ENCODE peak calls at places on chromosomes 11 and 22, in six cellular contexts. T is HTR-8/SVneo; I is activated CD4-positive, CD25-positive, alpha-beta regulatory T cell; R is RKO; L is fibroblast of pulmonary artery; Q is astrocyte of the cerebellum. Y is an unnamed sample.

GRCh38 chr11:114179234-114179941 is 116.8 kb upstream of the NNMT start:
- DNase-seq in T (no peak), I (no peak), R (no peak), L (peak; percentile 100), Q (peak; percentile 49), Y (no peak)

GRCh38 chr22:38452373-38453064 is 2.5 kb downstream of the KCNJ4 start:
- DNase-seq in T (no peak), I (no peak), R (no peak), L (peak; percentile 50), Q (no peak), Y (no peak)

GRCh38 chr11:27423125-27423524 is 49.5 kb downstream of the LGR4 start:
- DNase-seq in T (peak; percentile 42), I (no peak), R (no peak), L (peak; percentile 98), Q (no peak), Y (peak; percentile 83)

GRCh38 chr11:94845622-94846021 is 77.5 kb downstream of the AMOTL1 start:
- DNase-seq in T (no peak), I (no peak), R (no peak), L (no peak), Q (no peak), Y (peak; percentile 27)

GRCh38 chr11:63841554-63841953 is 2.6 kb downstream of the MARK2 start:
- DNase-seq in T (no peak), I (no peak), R (peak; percentile 59), L (peak; percentile 39), Q (no peak), Y (peak; percentile 77)

GRCh38 chr11:114262681-114263509 is 33.3 kb upstream of the NNMT start:
- DNase-seq in T (peak; percentile 68), I (no peak), R (peak; percentile 51), L (peak; percentile 75), Q (peak; percentile 40), Y (peak; percentile 72)

GRCh38 chr11:10895285-10895684 is 37.4 kb upstream of the ZBED5 start:
- DNase-seq in T (no peak), I (no peak), R (no peak), L (no peak), Q (no peak), Y (no peak)

GRCh38 chr11:4459470-4459869 is 10.4 kb downstream of the OR52K2 start:
- DNase-seq in T (no peak), I (no peak), R (no peak), L (no peak), Q (no peak), Y (peak; percentile 69)

GRCh38 chr11:4178813-4179662 is 84.4 kb downstream of the RRM1 start:
- DNase-seq in T (no peak), I (no peak), R (no peak), L (no peak), Q (no peak), Y (no peak)

GRCh38 chr11:86447763-86448480 is 73.2 kb downstream of the CCDC81 start:
- DNase-seq in T (no peak), I (no peak), R (no peak), L (no peak), Q (no peak), Y (no peak)

GRCh38 chr11:61333638-61334433 is 808 bp downstream of the TKFC start:
- DNase-seq in T (no peak), I (no peak), R (peak; percentile 43), L (no peak), Q (no peak), Y (no peak)

GRCh38 chr11:122863704-122864326 is 18.7 kb upstream of the JHY start:
- DNase-seq in T (peak; percentile 34), I (no peak), R (peak; percentile 51), L (peak; percentile 67), Q (peak; percentile 36), Y (no peak)

GRCh38 chr11:70799386-70799785 is 401.1 kb downstream of the CTTN start:
- DNase-seq in T (no peak), I (no peak), R (no peak), L (no peak), Q (peak; percentile 90), Y (no peak)

GRCh38 chr22:25673721-25674120 is 68.3 kb upstream of the MYO18B start:
- DNase-seq in T (no peak), I (no peak), R (no peak), L (no peak), Q (no peak), Y (no peak)

GRCh38 chr11:71251761-71252433 is 480 bp downstream of the SHANK2 start:
- DNase-seq in T (peak; percentile 44), I (no peak), R (no peak), L (no peak), Q (no peak), Y (peak; percentile 80)

GRCh38 chr22:23076896-23077572 is 6.7 kb downstream of the GNAZ start:
- DNase-seq in T (no peak), I (no peak), R (no peak), L (no peak), Q (no peak), Y (no peak)

GRCh38 chr22:19629720-19630419 is 84.4 kb upstream of the SEPTIN5 start:
- DNase-seq in T (peak; percentile 88), I (peak; percentile 66), R (peak; percentile 71), L (peak; percentile 82), Q (peak; percentile 54), Y (peak; percentile 91)

GRCh38 chr22:28711820-28712777 is 29.5 kb downstream of the CHEK2 start:
- DNase-seq in T (peak; percentile 64), I (no peak), R (peak; percentile 73), L (peak; percentile 96), Q (peak; percentile 72), Y (peak; percentile 73)

GRCh38 chr22:38313384-38313955 is 3.8 kb downstream of the CSNK1E start:
- DNase-seq in T (peak; percentile 61), I (no peak), R (peak; percentile 96), L (peak; percentile 91), Q (peak; percentile 81), Y (no peak)

GRCh38 chr11:1479006-1479677 is 7.4 kb downstream of the MOB2 start:
- DNase-seq in T (no peak), I (no peak), R (no peak), L (no peak), Q (no peak), Y (no peak)

GRCh38 chr11:17979770-17980371 is 33.0 kb downstream of the SERGEF start:
- DNase-seq in T (peak; percentile 64), I (no peak), R (peak; percentile 32), L (peak; percentile 23), Q (no peak), Y (peak; percentile 67)

GRCh38 chr11:43952401-43953342 is 10.2 kb downstream of the C11orf96 start:
- DNase-seq in T (no peak), I (no peak), R (no peak), L (no peak), Q (no peak), Y (peak; percentile 32)

GRCh38 chr22:27450448-27450847 is 351.1 kb downstream of the MN1 start:
- DNase-seq in T (no peak), I (no peak), R (no peak), L (no peak), Q (no peak), Y (no peak)

GRCh38 chr11:17599460-17599925 is 52.4 kb downstream of the OTOG start:
- DNase-seq in T (no peak), I (no peak), R (no peak), L (no peak), Q (no peak), Y (no peak)

GRCh38 chr22:38305481-38306448 is 11.5 kb downstream of the CSNK1E start:
- DNase-seq in T (no peak), I (no peak), R (no peak), L (peak; percentile 53), Q (no peak), Y (no peak)

GRCh38 chr11:61026121-61027031 is 54.9 kb downstream of the CD6 start:
- DNase-seq in T (no peak), I (no peak), R (no peak), L (no peak), Q (no peak), Y (peak; percentile 41)

GRCh38 chr11:61912530-61912898 is 4.9 kb downstream of the RAB3IL1 start:
- DNase-seq in T (no peak), I (no peak), R (no peak), L (no peak), Q (no peak), Y (no peak)